ENCODE peak calls at places on chromosomes 7 and 10, in ten cellular contexts. A is AG20443, O is C1 segment of cervical spinal cord, B is HTR-8/SVneo, W is germinal center, Q is sigmoid colon, U is NCI-H187, X is HepG2, L is naive B cell, D is kidney glomerular epithelial cell. Z is an unnamed sample.

GRCh38 chr10:127928021-127928806 is 21.3 kb downstream of the PTPRE start:
- DNase-seq in A (peak), O (no peak), B (peak), W (no peak), Q (peak), U (no peak), X (no peak), L (no peak), D (peak), Z (no peak)

GRCh38 chr7:50812847-50813475 is 30.3 kb upstream of the GRB10 start:
- DNase-seq in A (peak), O (no peak), B (no peak), W (no peak), Q (peak), U (no peak), X (peak), L (no peak), D (peak), Z (no peak)

GRCh38 chr7:139644191-139644590 is 120.7 kb downstream of the CLEC2L start:
- DNase-seq in A (no peak), O (no peak), B (no peak), W (no peak), Q (no peak), U (no peak), X (no peak), L (no peak), D (no peak), Z (no peak)

GRCh38 chr7:132485600-132486594 is 90.4 kb downstream of the PLXNA4 start:
- DNase-seq in A (no peak), O (no peak), B (no peak), W (no peak), Q (peak), U (no peak), X (no peak), L (no peak), D (no peak), Z (no peak)

GRCh38 chr7:106216517-106217088 is 68.2 kb downstream of the NAMPT start:
- DNase-seq in A (peak), O (no peak), B (peak), W (no peak), Q (peak), U (no peak), X (no peak), L (no peak), D (peak), Z (no peak)

GRCh38 chr10:69321037-69321715 is 42.9 kb downstream of the HK1 start:
- DNase-seq in A (no peak), O (no peak), B (no peak), W (no peak), Q (no peak), U (no peak), X (no peak), L (no peak), D (no peak), Z (no peak)

GRCh38 chr10:61335359-61335758 is 117.8 kb downstream of the TMEM26 start:
- DNase-seq in A (no peak), O (no peak), B (no peak), W (no peak), Q (no peak), U (no peak), X (no peak), L (no peak), D (no peak), Z (no peak)

GRCh38 chr7:3867847-3868246 is 566.8 kb downstream of the SDK1 start:
- DNase-seq in A (no peak), O (no peak), B (peak), W (no peak), Q (no peak), U (no peak), X (no peak), L (no peak), D (no peak), Z (no peak)

GRCh38 chr10:78937800-78938694 is 130.7 kb upstream of the ZMIZ1 start:
- DNase-seq in A (no peak), O (no peak), B (no peak), W (peak), Q (no peak), U (no peak), X (peak), L (no peak), D (no peak), Z (no peak)

GRCh38 chr7:5187605-5188004 is 2.4 kb upstream of the WIPI2 start:
- DNase-seq in A (no peak), O (no peak), B (no peak), W (no peak), Q (no peak), U (no peak), X (no peak), L (no peak), D (no peak), Z (no peak)

GRCh38 chr10:6128591-6129383 is 40.0 kb downstream of the RBM17 start:
- DNase-seq in A (peak), O (no peak), B (no peak), W (no peak), Q (no peak), U (no peak), X (no peak), L (no peak), D (no peak), Z (no peak)